ENCODE peak calls at places on chromosomes 3 and 15, in seven cellular contexts. One of them, this sample, is unnamed. For H3K36me3, the result is how much of the 10 kb centered on the place peaks cover.

GRCh38 chr3:33717616-33717865 is 513 bp downstream of the CLASP2 start:
- DNase-seq in adrenal gland: peak
- DNase-seq in IMR-90: peak
- DNase-seq in uterus: peak
- DNase-seq in spleen: peak
- DNase-seq in ovary: peak
- DNase-seq in body of pancreas: peak
- DNase-seq in this sample: peak

GRCh38 chr3:50687127-50687751 is 12.5 kb downstream of the DOCK3 start:
- DNase-seq in adrenal gland: no peak
- DNase-seq in IMR-90: no peak
- DNase-seq in uterus: no peak
- DNase-seq in spleen: no peak
- DNase-seq in ovary: no peak
- DNase-seq in body of pancreas: no peak
- DNase-seq in this sample: no peak

GRCh38 chr3:142065932-142066331 is 83.4 kb downstream of the TFDP2 start:
- DNase-seq in adrenal gland: no peak
- DNase-seq in IMR-90: no peak
- DNase-seq in uterus: no peak
- DNase-seq in spleen: no peak
- DNase-seq in ovary: no peak
- DNase-seq in body of pancreas: no peak
- DNase-seq in this sample: no peak

GRCh38 chr3:88433572-88433971 is 283.8 kb downstream of the C3orf38 start:
- DNase-seq in adrenal gland: no peak
- DNase-seq in IMR-90: no peak
- DNase-seq in uterus: no peak
- DNase-seq in spleen: peak
- DNase-seq in ovary: no peak
- DNase-seq in body of pancreas: no peak
- DNase-seq in this sample: no peak

GRCh38 chr15:42456539-42456938 is 34.4 kb downstream of the ZNF106 start:
- DNase-seq in adrenal gland: no peak
- DNase-seq in IMR-90: no peak
- DNase-seq in uterus: no peak
- DNase-seq in spleen: no peak
- DNase-seq in ovary: no peak
- DNase-seq in body of pancreas: no peak
- DNase-seq in this sample: no peak

GRCh38 chr15:52284164-52284563 is 11.4 kb downstream of the MYO5C start:
- DNase-seq in adrenal gland: no peak
- DNase-seq in IMR-90: peak
- DNase-seq in uterus: no peak
- DNase-seq in spleen: no peak
- DNase-seq in ovary: no peak
- DNase-seq in body of pancreas: no peak
- DNase-seq in this sample: no peak

GRCh38 chr3:56792201-56792600 is 9.5 kb downstream of the ARHGEF3 start:
- DNase-seq in adrenal gland: no peak
- DNase-seq in IMR-90: no peak
- DNase-seq in uterus: no peak
- DNase-seq in spleen: no peak
- DNase-seq in ovary: peak
- DNase-seq in body of pancreas: peak
- DNase-seq in this sample: no peak

GRCh38 chr3:98540346-98540745 is 8.6 kb downstream of the GPR15 start:
- DNase-seq in adrenal gland: no peak
- DNase-seq in IMR-90: no peak
- DNase-seq in uterus: no peak
- DNase-seq in spleen: no peak
- DNase-seq in ovary: no peak
- DNase-seq in body of pancreas: no peak
- DNase-seq in this sample: no peak

GRCh38 chr3:32175607-32176197 is 62.8 kb upstream of the CMTM8 start:
- DNase-seq in adrenal gland: peak
- DNase-seq in IMR-90: peak
- DNase-seq in uterus: no peak
- DNase-seq in spleen: no peak
- DNase-seq in ovary: no peak
- DNase-seq in body of pancreas: peak
- DNase-seq in this sample: no peak

GRCh38 chr15:68275165-68275746 is 2.3 kb upstream of the FEM1B start:
- DNase-seq in adrenal gland: no peak
- DNase-seq in IMR-90: peak
- DNase-seq in uterus: no peak
- DNase-seq in spleen: no peak
- DNase-seq in ovary: no peak
- DNase-seq in body of pancreas: no peak
- DNase-seq in this sample: no peak

GRCh38 chr3:117407317-117407716 is 697.7 kb downstream of the TUSC7 start:
- DNase-seq in adrenal gland: no peak
- DNase-seq in IMR-90: peak
- DNase-seq in uterus: no peak
- DNase-seq in spleen: no peak
- DNase-seq in ovary: no peak
- DNase-seq in body of pancreas: no peak
- DNase-seq in this sample: no peak

GRCh38 chr3:21936207-21936606 is 185.2 kb upstream of the ZNF385D start:
- DNase-seq in adrenal gland: no peak
- DNase-seq in IMR-90: no peak
- DNase-seq in uterus: no peak
- DNase-seq in spleen: no peak
- DNase-seq in ovary: no peak
- DNase-seq in body of pancreas: no peak
- DNase-seq in this sample: no peak

GRCh38 chr15:73727330-73728018 is 25.7 kb downstream of the INSYN1 start:
- DNase-seq in adrenal gland: no peak
- DNase-seq in IMR-90: peak
- DNase-seq in uterus: no peak
- DNase-seq in spleen: no peak
- DNase-seq in ovary: no peak
- DNase-seq in body of pancreas: no peak
- DNase-seq in this sample: no peak
- TF ChIP-seq POLR2A in adrenal gland: no peak
- TF ChIP-seq POLR2A in IMR-90: no peak
- TF ChIP-seq POLR2A in uterus: no peak
- TF ChIP-seq POLR2A in spleen: no peak
- TF ChIP-seq POLR2A in ovary: no peak
- TF ChIP-seq POLR2A in body of pancreas: no peak
- TF ChIP-seq POLR2A in this sample: no peak

GRCh38 chr15:101675015-101675414 is 22.8 kb upstream of the TM2D3 start:
- DNase-seq in adrenal gland: no peak
- DNase-seq in IMR-90: peak
- DNase-seq in uterus: no peak
- DNase-seq in spleen: no peak
- DNase-seq in ovary: no peak
- DNase-seq in body of pancreas: no peak
- DNase-seq in this sample: no peak

GRCh38 chr15:101675796-101676582 is 23.8 kb upstream of the TM2D3 start:
- DNase-seq in adrenal gland: no peak
- DNase-seq in IMR-90: peak
- DNase-seq in uterus: no peak
- DNase-seq in spleen: peak
- DNase-seq in ovary: no peak
- DNase-seq in body of pancreas: no peak
- DNase-seq in this sample: no peak

GRCh38 chr15:101676965-101677364 is 24.8 kb upstream of the TM2D3 start:
- DNase-seq in adrenal gland: no peak
- DNase-seq in IMR-90: peak
- DNase-seq in uterus: no peak
- DNase-seq in spleen: no peak
- DNase-seq in ovary: no peak
- DNase-seq in body of pancreas: no peak
- DNase-seq in this sample: no peak

GRCh38 chr15:101669744-101670143 is 17.6 kb upstream of the TM2D3 start:
- DNase-seq in adrenal gland: no peak
- DNase-seq in IMR-90: no peak
- DNase-seq in uterus: no peak
- DNase-seq in spleen: no peak
- DNase-seq in ovary: no peak
- DNase-seq in body of pancreas: no peak
- DNase-seq in this sample: no peak

GRCh38 chr15:101672298-101672697 is 20.1 kb upstream of the TM2D3 start:
- DNase-seq in adrenal gland: no peak
- DNase-seq in IMR-90: no peak
- DNase-seq in uterus: no peak
- DNase-seq in spleen: no peak
- DNase-seq in ovary: no peak
- DNase-seq in body of pancreas: peak
- DNase-seq in this sample: no peak
- H3K36me3 ChIP-seq in adrenal gland: under half
- H3K36me3 ChIP-seq in IMR-90: under half
- H3K36me3 ChIP-seq in uterus: under half
- H3K36me3 ChIP-seq in spleen: under half
- H3K36me3 ChIP-seq in ovary: under half
- H3K36me3 ChIP-seq in body of pancreas: under half
- H3K36me3 ChIP-seq in this sample: under half

DNA sequence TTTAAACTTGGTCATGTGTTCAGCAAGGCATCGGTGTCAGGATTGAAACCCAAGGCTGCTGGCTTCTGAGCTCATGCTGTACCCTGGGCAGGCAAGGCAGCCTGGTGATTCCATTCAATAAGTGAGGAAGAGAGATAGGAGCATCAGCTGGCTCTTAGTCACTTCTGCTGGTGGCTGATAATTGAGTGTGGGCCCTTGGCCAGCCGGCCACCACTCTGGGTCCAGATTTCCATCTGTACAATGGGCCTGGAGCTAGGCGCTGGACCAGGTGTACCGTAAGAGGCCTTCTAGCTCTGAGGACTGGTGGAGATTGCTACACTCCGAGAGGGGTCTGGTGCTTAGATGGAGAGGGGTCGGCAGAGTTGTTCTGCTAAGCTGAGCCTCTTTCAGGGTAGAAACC is 4.3 kb downstream of the CD276 start:
- DNase-seq in adrenal gland: peak
- DNase-seq in IMR-90: peak
- DNase-seq in uterus: no peak
- DNase-seq in spleen: peak
- DNase-seq in ovary: no peak
- DNase-seq in body of pancreas: no peak
- DNase-seq in this sample: no peak
- TF ChIP-seq POLR2A in adrenal gland: peak
- TF ChIP-seq POLR2A in IMR-90: no peak
- TF ChIP-seq POLR2A in uterus: no peak
- TF ChIP-seq POLR2A in spleen: no peak
- TF ChIP-seq POLR2A in ovary: no peak
- TF ChIP-seq POLR2A in body of pancreas: no peak
- TF ChIP-seq POLR2A in this sample: no peak

GRCh38 chr3:143127801-143128200 is 8.2 kb downstream of the CHST2 start:
- DNase-seq in adrenal gland: no peak
- DNase-seq in IMR-90: no peak
- DNase-seq in uterus: no peak
- DNase-seq in spleen: no peak
- DNase-seq in ovary: no peak
- DNase-seq in body of pancreas: no peak
- DNase-seq in this sample: no peak

GRCh38 chr3:143132246-143132980 is 12.8 kb downstream of the CHST2 start:
- DNase-seq in adrenal gland: no peak
- DNase-seq in IMR-90: no peak
- DNase-seq in uterus: no peak
- DNase-seq in spleen: no peak
- DNase-seq in ovary: no peak
- DNase-seq in body of pancreas: no peak
- DNase-seq in this sample: no peak

GRCh38 chr3:143123353-143123974 is 3.9 kb downstream of the CHST2 start:
- DNase-seq in adrenal gland: no peak
- DNase-seq in IMR-90: no peak
- DNase-seq in uterus: no peak
- DNase-seq in spleen: no peak
- DNase-seq in ovary: no peak
- DNase-seq in body of pancreas: no peak
- DNase-seq in this sample: no peak

GRCh38 chr3:143124683-143125520 is 5.3 kb downstream of the CHST2 start:
- DNase-seq in adrenal gland: no peak
- DNase-seq in IMR-90: no peak
- DNase-seq in uterus: no peak
- DNase-seq in spleen: no peak
- DNase-seq in ovary: no peak
- DNase-seq in body of pancreas: no peak
- DNase-seq in this sample: no peak

GRCh38 chr3:143128212-143128611 is 8.6 kb downstream of the CHST2 start:
- DNase-seq in adrenal gland: no peak
- DNase-seq in IMR-90: peak
- DNase-seq in uterus: no peak
- DNase-seq in spleen: no peak
- DNase-seq in ovary: no peak
- DNase-seq in body of pancreas: no peak
- DNase-seq in this sample: no peak
- H3K36me3 ChIP-seq in adrenal gland: under half
- H3K36me3 ChIP-seq in IMR-90: under half
- H3K36me3 ChIP-seq in uterus: under half
- H3K36me3 ChIP-seq in spleen: under half
- H3K36me3 ChIP-seq in ovary: under half
- H3K36me3 ChIP-seq in body of pancreas: under half
- H3K36me3 ChIP-seq in this sample: under half